ENCODE peak calls at places on chromosome 1, in nine cellular contexts. J is NB4, B is iris pigment epithelial cell, A is hypothalamus, N is ovary, G is fibroblast of pulmonary artery, O is NT2/D1, I is activated gamma-delta T cell, Y is RKO. W is an unnamed sample.

GRCh38 chr1:224433671-224434446 is 738 bp downstream of the WDR26 start:
- DNase-seq in J (peak), B (peak), A (no peak), N (peak), G (peak), O (no peak), I (peak), Y (peak), W (no peak)

GRCh38 chr1:210536263-210536961 is 207.7 kb downstream of the HHAT start:
- DNase-seq in J (no peak), B (no peak), A (no peak), N (no peak), G (no peak), O (peak), I (no peak), Y (no peak), W (no peak)

GRCh38 chr1:160398823-160399222 is 1.5 kb upstream of the VANGL2 start:
- DNase-seq in J (no peak), B (no peak), A (no peak), N (no peak), G (no peak), O (no peak), I (no peak), Y (no peak), W (no peak)

GRCh38 chr1:109913360-109913879 is 2.8 kb downstream of the CSF1 start:
- DNase-seq in J (no peak), B (no peak), A (no peak), N (no peak), G (no peak), O (no peak), I (no peak), Y (no peak), W (no peak)

GRCh38 chr1:47569681-47570470 is 132.0 kb downstream of the FOXD2 start:
- DNase-seq in J (peak), B (peak), A (no peak), N (no peak), G (peak), O (peak), I (no peak), Y (peak), W (no peak)

GRCh38 chr1:112528076-112528475 is 19.3 kb downstream of the WNT2B start:
- DNase-seq in J (no peak), B (no peak), A (no peak), N (no peak), G (no peak), O (no peak), I (no peak), Y (no peak), W (no peak)

GRCh38 chr1:117000142-117000541 is 1.4 kb upstream of the CD101 start:
- DNase-seq in J (no peak), B (no peak), A (no peak), N (no peak), G (no peak), O (no peak), I (no peak), Y (no peak), W (no peak)

GRCh38 chr1:37250371-37250770 is 216.1 kb upstream of the GRIK3 start:
- DNase-seq in J (no peak), B (peak), A (no peak), N (no peak), G (no peak), O (no peak), I (no peak), Y (peak), W (no peak)

GRCh38 chr1:91555821-91556531 is 55.3 kb downstream of the CDC7 start:
- DNase-seq in J (no peak), B (peak), A (no peak), N (no peak), G (peak), O (no peak), I (no peak), Y (peak), W (no peak)

GRCh38 chr1:7808253-7808844 is 24.3 kb downstream of the PER3 start:
- DNase-seq in J (peak), B (peak), A (no peak), N (no peak), G (peak), O (no peak), I (no peak), Y (peak), W (peak)

GRCh38 chr1:234114648-234115307 is 210.3 kb downstream of the SLC35F3 start:
- DNase-seq in J (peak), B (peak), A (no peak), N (no peak), G (peak), O (peak), I (no peak), Y (peak), W (peak)

W was measured in AML-193.